ENCODE peak calls at places on chromosomes 13 and 19, in six cellular contexts. P, B, H, D, W and N are unnamed samples.

GRCh38 chr19:41691268-41691970 is 3.3 kb upstream of the CEACAM7 start:
- DNase-seq in P (no peak), B (no peak), H (no peak), D (no peak), W (peak), N (no peak)

GRCh38 chr13:80556291-80556690 is 215.4 kb upstream of the SPRY2 start:
- DNase-seq in P (no peak), B (no peak), H (no peak), D (no peak), W (no peak), N (no peak)

GRCh38 chr19:32611161-32611560 is 30.2 kb downstream of the PDCD5 start:
- DNase-seq in P (no peak), B (no peak), H (no peak), D (no peak), W (no peak), N (no peak)

GRCh38 chr13:78876915-78877549 is 218.1 kb upstream of the OBI1 start:
- DNase-seq in P (no peak), B (no peak), H (no peak), D (no peak), W (no peak), N (no peak)

GRCh38 chr13:74210693-74211393 is 76.6 kb upstream of the KLF12 start:
- DNase-seq in P (no peak), B (no peak), H (no peak), D (peak), W (no peak), N (peak)

GRCh38 chr19:36686365-36687213 is 823 bp upstream of the ZNF567 start:
- DNase-seq in P (no peak), B (peak), H (no peak), D (no peak), W (no peak), N (no peak)

GRCh38 chr13:41751277-41751676 is 209.6 kb downstream of the VWA8 start:
- DNase-seq in P (no peak), B (no peak), H (no peak), D (no peak), W (no peak), N (peak)

GRCh38 chr19:54218960-54219661 is 3.7 kb downstream of the LILRB3 start:
- DNase-seq in P (no peak), B (no peak), H (no peak), D (peak), W (no peak), N (no peak)

GRCh38 chr19:12995596-12996541 is 594 bp downstream of the NFIX start:
- DNase-seq in P (no peak), B (no peak), H (no peak), D (no peak), W (peak), N (no peak)

GRCh38 chr13:35848316-35848715 is 282.9 kb downstream of the DCLK1 start:
- DNase-seq in P (no peak), B (no peak), H (no peak), D (no peak), W (no peak), N (peak)

GRCh38 chr13:30091691-30092090 is 215.7 kb downstream of the KATNAL1 start:
- DNase-seq in P (no peak), B (no peak), H (no peak), D (no peak), W (no peak), N (no peak)

GRCh38 chr13:79871594-79871993 is 390.6 kb downstream of the NDFIP2 start:
- DNase-seq in P (no peak), B (no peak), H (no peak), D (no peak), W (no peak), N (no peak)

GRCh38 chr13:57418067-57418677 is 213.4 kb upstream of the PCDH17 start:
- DNase-seq in P (no peak), B (no peak), H (no peak), D (no peak), W (no peak), N (no peak)

GRCh38 chr13:61162106-61162505 is 253.5 kb downstream of the PCDH20 start:
- DNase-seq in P (no peak), B (no peak), H (no peak), D (no peak), W (no peak), N (no peak)

GRCh38 chr13:111177081-111177711 is 62.1 kb downstream of the ARHGEF7 start:
- DNase-seq in P (peak), B (peak), H (no peak), D (peak), W (no peak), N (no peak)

GRCh38 chr19:7842661-7843294 is 12.8 kb downstream of the EVI5L start:
- DNase-seq in P (no peak), B (no peak), H (no peak), D (no peak), W (no peak), N (no peak)

GRCh38 chr19:55545913-55546495 is 661 bp upstream of the SBK3 start:
- DNase-seq in P (no peak), B (no peak), H (no peak), D (no peak), W (no peak), N (no peak)

GRCh38 chr19:44600466-44600865 is 12.9 kb upstream of the IGSF23 start:
- DNase-seq in P (no peak), B (no peak), H (no peak), D (no peak), W (no peak), N (no peak)

GRCh38 chr13:95447766-95448165 is 104.8 kb upstream of the CLDN10 start:
- DNase-seq in P (no peak), B (peak), H (no peak), D (no peak), W (no peak), N (no peak)

GRCh38 chr13:32840840-32841713 is 175.1 kb upstream of the KL start:
- DNase-seq in P (no peak), B (no peak), H (no peak), D (no peak), W (no peak), N (no peak)

GRCh38 chr19:55554749-55555152 is 9.4 kb upstream of the SBK3 start:
- DNase-seq in P (no peak), B (no peak), H (no peak), D (no peak), W (no peak), N (no peak)

GRCh38 chr19:28333909-28334308 is 879.0 kb downstream of the UQCRFS1 start:
- DNase-seq in P (no peak), B (no peak), H (no peak), D (no peak), W (no peak), N (no peak)

GRCh38 chr13:73591861-73592260 is 533.1 kb downstream of the KLF5 start:
- DNase-seq in P (no peak), B (no peak), H (no peak), D (no peak), W (no peak), N (no peak)

GRCh38 chr19:17043744-17044143 is 17.1 kb upstream of the CPAMD8 start:
- DNase-seq in P (no peak), B (no peak), H (no peak), D (no peak), W (no peak), N (no peak)

GRCh38 chr13:93336733-93337132 is 110.1 kb downstream of the GPC6 start:
- DNase-seq in P (no peak), B (no peak), H (no peak), D (no peak), W (no peak), N (no peak)

GRCh38 chr19:7731218-7731595 is 703 bp downstream of the CLEC4G start:
- DNase-seq in P (no peak), B (no peak), H (no peak), D (no peak), W (no peak), N (no peak)

GRCh38 chr19:16041571-16042386 is 34.5 kb upstream of the TPM4 start:
- DNase-seq in P (peak), B (peak), H (peak), D (peak), W (peak), N (peak)

GRCh38 chr13:25292301-25292700 is 5.0 kb upstream of the MTMR6 start:
- DNase-seq in P (no peak), B (no peak), H (no peak), D (no peak), W (no peak), N (no peak)

GRCh38 chr13:95552539-95553270 is at the start of gene CLDN10:
- DNase-seq in P (no peak), B (no peak), H (no peak), D (no peak), W (no peak), N (no peak)

GRCh38 chr19:18781885-18782527 is 9.1 kb downstream of the COMP start:
- DNase-seq in P (no peak), B (no peak), H (no peak), D (no peak), W (no peak), N (no peak)

GRCh38 chr19:4444765-4445741 is 12.5 kb downstream of the UBXN6 start:
- DNase-seq in P (no peak), B (no peak), H (no peak), D (no peak), W (no peak), N (no peak)

GRCh38 chr19:29741226-29741625 is 26.2 kb upstream of the C19orf12 start:
- DNase-seq in P (no peak), B (no peak), H (no peak), D (no peak), W (no peak), N (no peak)

GRCh38 chr19:2171349-2172145 is 7.8 kb downstream of the DOT1L start:
- DNase-seq in P (no peak), B (no peak), H (no peak), D (no peak), W (no peak), N (no peak)

GRCh38 chr19:7781157-7781556 is 18.1 kb downstream of the CLEC4M start:
- DNase-seq in P (no peak), B (no peak), H (no peak), D (no peak), W (no peak), N (no peak)

GRCh38 chr19:43747557-43748204 is 7.1 kb downstream of the SMG9 start:
- DNase-seq in P (no peak), B (no peak), H (no peak), D (no peak), W (no peak), N (no peak)

GRCh38 chr19:18861235-18861634 is 29.5 kb downstream of the UPF1 start:
- DNase-seq in P (no peak), B (no peak), H (no peak), D (no peak), W (no peak), N (no peak)

GRCh38 chr19:42421101-42421500 is 6.1 kb downstream of the LIPE start:
- DNase-seq in P (no peak), B (no peak), H (no peak), D (no peak), W (no peak), N (no peak)

GRCh38 chr19:38736036-38736412 is 8.2 kb downstream of the CAPN12 start:
- DNase-seq in P (peak), B (no peak), H (no peak), D (peak), W (peak), N (no peak)
- TF ChIP-seq CTCF in P (no peak), B (no peak), H (no peak), D (no peak), W (no peak), N (no peak)

DNA sequence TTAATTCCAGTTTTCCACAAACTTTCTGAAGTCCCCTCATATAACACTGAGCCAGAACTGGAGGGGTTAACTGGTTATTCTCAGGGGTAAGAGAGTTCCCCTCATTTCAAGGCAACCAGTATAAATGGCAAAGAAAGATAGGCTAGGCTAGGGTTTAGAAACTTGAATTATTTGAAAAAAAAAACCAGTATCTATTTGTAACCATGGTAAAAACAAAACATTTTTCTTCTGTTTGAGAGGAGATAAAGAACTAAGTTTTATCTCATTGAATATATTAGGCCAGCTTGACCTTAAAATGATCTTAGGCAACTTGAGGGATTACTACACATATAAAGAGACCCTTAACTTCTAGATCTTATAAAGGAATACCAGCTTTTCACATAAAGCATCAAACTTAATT is 19.6 kb downstream of the SUPT20H start:
- DNase-seq in P (no peak), B (no peak), H (no peak), D (no peak), W (no peak), N (no peak)
- TF ChIP-seq CTCF in P (no peak), B (no peak), H (no peak), D (no peak), W (no peak), N (no peak)

DNA sequence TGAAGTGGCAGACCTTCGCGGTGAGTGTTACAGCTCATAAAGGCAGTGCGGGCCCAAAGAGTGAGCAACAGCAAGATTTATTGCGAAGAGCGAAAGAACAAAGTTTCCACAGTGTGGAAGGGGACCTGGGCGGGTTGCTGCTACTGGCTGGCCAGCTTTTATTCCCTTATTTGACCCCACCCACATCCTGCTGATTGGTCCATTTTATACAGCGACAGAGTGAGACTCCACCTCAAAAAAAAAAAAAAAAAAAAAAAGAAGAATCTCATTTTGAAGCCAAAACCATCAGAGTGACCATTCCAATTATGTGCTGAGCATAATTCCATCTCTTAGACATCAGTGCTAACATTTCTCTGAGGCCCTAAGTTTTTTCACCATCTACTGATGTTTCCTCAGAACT is 1.9 kb upstream of the ZNF552 start:
- DNase-seq in P (no peak), B (no peak), H (no peak), D (no peak), W (no peak), N (no peak)
- TF ChIP-seq CTCF in P (no peak), B (no peak), H (no peak), D (no peak), W (no peak), N (no peak)

GRCh38 chr13:48749699-48750473 is 96.2 kb downstream of the CYSLTR2 start:
- DNase-seq in P (no peak), B (peak), H (peak), D (peak), W (peak), N (peak)

GRCh38 chr13:48748681-48749080 is 95.0 kb downstream of the CYSLTR2 start:
- DNase-seq in P (no peak), B (no peak), H (no peak), D (no peak), W (no peak), N (no peak)

GRCh38 chr13:48749144-48749543 is 95.4 kb downstream of the CYSLTR2 start:
- DNase-seq in P (no peak), B (no peak), H (no peak), D (no peak), W (no peak), N (no peak)

GRCh38 chr13:48746816-48747215 is 93.1 kb downstream of the CYSLTR2 start:
- DNase-seq in P (no peak), B (no peak), H (no peak), D (no peak), W (no peak), N (no peak)

GRCh38 chr13:48750588-48751383 is 97.1 kb downstream of the CYSLTR2 start:
- DNase-seq in P (no peak), B (no peak), H (no peak), D (no peak), W (no peak), N (no peak)
- TF ChIP-seq CTCF in P (peak), B (no peak), H (no peak), D (no peak), W (no peak), N (peak)

DNA sequence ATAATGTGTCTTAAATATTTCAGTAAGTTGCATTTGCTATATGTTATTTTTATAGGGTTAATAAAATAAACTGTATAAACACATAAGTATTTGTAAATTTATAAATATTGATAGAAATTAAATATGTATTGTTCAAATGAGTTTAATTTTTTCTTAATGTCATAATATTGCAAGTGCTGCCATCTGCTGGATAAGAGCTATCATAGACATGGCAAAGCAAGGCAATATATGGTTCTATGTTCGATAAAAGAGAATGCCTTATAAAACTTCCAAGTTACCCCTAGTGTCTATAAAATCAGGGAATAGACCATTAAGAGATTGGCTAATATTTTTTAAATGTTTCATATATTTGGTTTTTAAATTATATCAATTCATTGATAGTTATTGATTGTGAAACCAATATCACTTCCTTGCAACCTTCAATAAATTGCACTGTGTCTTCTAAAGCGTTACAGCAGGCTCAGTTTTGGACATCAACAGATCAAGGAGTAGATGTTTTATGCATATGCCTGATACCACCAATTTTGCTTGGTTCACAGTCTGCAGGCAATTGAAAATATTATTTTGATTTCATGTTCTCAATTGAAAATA is 29.0 kb upstream of the SLITRK6 start:
- DNase-seq in P (no peak), B (no peak), H (peak), D (no peak), W (no peak), N (no peak)
- TF ChIP-seq CTCF in P (peak), B (peak), H (peak), D (peak), W (peak), N (peak)

DNA sequence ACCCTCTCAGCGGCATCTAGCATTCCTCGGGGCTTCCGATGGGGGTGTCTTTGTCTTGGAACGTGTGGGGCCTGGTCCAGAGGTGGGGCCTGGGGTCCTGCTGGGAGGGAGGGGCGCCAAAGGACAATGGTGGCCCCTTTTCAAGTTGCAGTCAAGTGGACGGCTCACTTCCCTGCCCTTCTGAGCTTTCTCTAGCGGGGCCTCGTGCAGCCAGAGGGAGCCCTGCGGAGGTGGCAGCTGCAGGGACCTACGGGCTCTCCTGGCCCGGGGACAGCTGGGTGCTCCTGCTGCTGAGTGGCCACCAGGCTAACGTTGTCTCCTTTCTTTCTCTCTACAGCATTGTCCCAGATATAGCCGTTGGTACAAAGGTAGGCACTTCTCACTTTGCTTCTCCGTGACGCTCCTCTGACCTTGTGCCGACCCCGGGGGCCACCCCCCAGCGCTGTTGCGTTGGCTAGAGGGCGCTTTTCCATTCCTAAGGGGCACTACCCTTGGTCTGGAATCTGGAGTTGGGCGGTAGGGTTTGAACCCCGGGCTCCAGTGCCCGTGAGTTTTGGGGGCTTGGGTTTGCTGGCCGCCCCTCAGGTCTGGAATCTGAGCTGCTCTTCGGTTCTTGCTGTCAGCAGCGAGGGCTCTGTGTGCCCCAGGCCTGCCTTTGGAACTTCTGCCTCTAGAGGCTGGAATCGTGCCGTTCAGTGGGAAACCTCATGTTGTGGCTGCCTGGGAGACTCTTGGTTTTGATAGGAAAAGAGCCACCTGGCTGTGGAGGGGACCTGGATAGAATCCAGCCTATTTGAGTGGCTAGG is 2.0 kb downstream of the PTBP1 start:
- DNase-seq in P (no peak), B (no peak), H (no peak), D (no peak), W (no peak), N (no peak)
- TF ChIP-seq CTCF in P (no peak), B (no peak), H (peak), D (no peak), W (peak), N (peak)

DNA sequence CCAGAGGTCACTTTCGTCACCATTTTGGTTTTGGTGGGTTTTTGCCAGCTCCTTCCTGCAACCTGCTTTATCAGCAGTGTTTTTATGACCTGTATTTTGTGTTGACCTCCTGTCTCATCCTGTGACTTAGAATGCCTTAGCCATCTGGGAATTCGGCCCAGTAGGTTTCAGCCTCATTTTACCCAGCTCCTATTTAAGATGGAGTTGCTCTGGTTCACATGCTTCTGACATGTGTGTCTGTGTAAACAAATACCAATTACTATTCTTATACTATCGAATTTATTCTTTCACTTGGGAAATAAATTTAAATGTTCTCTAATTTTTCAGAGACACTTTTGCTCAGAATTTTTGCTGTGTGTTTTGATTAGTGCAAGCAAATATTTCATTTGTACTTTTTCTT is 1370.3 kb upstream of the MIR17HG start:
- DNase-seq in P (no peak), B (no peak), H (no peak), D (no peak), W (no peak), N (no peak)
- TF ChIP-seq CTCF in P (no peak), B (no peak), H (no peak), D (no peak), W (no peak), N (no peak)

GRCh38 chr13:87778128-87778527 is 107.0 kb downstream of the SLITRK5 start:
- DNase-seq in P (no peak), B (no peak), H (no peak), D (no peak), W (no peak), N (no peak)

GRCh38 chr13:87779451-87779850 is 108.3 kb downstream of the SLITRK5 start:
- DNase-seq in P (no peak), B (no peak), H (no peak), D (no peak), W (no peak), N (no peak)

GRCh38 chr13:87777395-87777794 is 106.2 kb downstream of the SLITRK5 start:
- DNase-seq in P (no peak), B (no peak), H (no peak), D (no peak), W (no peak), N (no peak)
- TF ChIP-seq CTCF in P (no peak), B (peak), H (peak), D (no peak), W (no peak), N (no peak)